ENCODE peak calls at places on chromosome 14, in five cellular contexts. A, V, C, Z and O are unnamed samples.

GRCh38 chr14:31941487-31941886 is 135.6 kb upstream of the ARHGAP5 start:
- DNase-seq in V (peak; percentile 95), Z (no peak), A (no peak), C (no peak), O (no peak)

GRCh38 chr14:53151867-53152626 is 1.1 kb downstream of the DDHD1 start:
- DNase-seq in Z (peak; percentile 77), A (peak; percentile 55), C (no peak), V (peak; percentile 29), O (peak; percentile 61)

GRCh38 chr14:106657460-106657859 is 1131.1 kb downstream of the TMEM121 start:
- DNase-seq in A (no peak), V (no peak), C (no peak), Z (no peak), O (peak; percentile 46)

GRCh38 chr14:100056964-100057817 is 8.0 kb upstream of the EVL start:
- DNase-seq in A (no peak), Z (no peak), V (no peak), C (no peak), O (no peak)

GRCh38 chr14:26702721-26703250 is 105.0 kb upstream of the NOVA1 start:
- DNase-seq in C (no peak), V (no peak), Z (no peak), A (no peak), O (no peak)

GRCh38 chr14:94640721-94641631 is 28.8 kb downstream of the SERPINA3 start:
- DNase-seq in C (no peak), Z (no peak), V (no peak), A (peak; percentile 31), O (no peak)

GRCh38 chr14:59482471-59483331 is 1.5 kb downstream of the L3HYPDH start:
- DNase-seq in Z (no peak), C (no peak), A (no peak), V (peak; percentile 58), O (peak; percentile 20)

GRCh38 chr14:89746135-89746534 is 208.4 kb downstream of the EFCAB11 start:
- DNase-seq in V (no peak), A (no peak), C (no peak), Z (no peak), O (no peak)

GRCh38 chr14:98014851-98015615 is 1217.9 kb downstream of the VRK1 start:
- DNase-seq in C (no peak), Z (no peak), A (no peak), V (no peak), O (no peak)

GRCh38 chr14:81386379-81386778 is 13.7 kb downstream of the STON2 start:
- DNase-seq in V (no peak), Z (no peak), C (no peak), A (no peak), O (no peak)

GRCh38 chr14:97920201-97920600 is 1123.0 kb downstream of the VRK1 start:
- DNase-seq in C (no peak), Z (no peak), A (no peak), V (no peak), O (no peak)

GRCh38 chr14:35068238-35069012 is 22.4 kb downstream of the FAM177A1 start:
- DNase-seq in Z (no peak), A (no peak), V (no peak), C (no peak), O (no peak)

GRCh38 chr14:72513994-72514659 is 379.8 kb downstream of the DPF3 start:
- DNase-seq in V (peak; percentile 7), C (no peak), A (no peak), Z (peak; percentile 50), O (no peak)

GRCh38 chr14:72521045-72521444 is 372.9 kb downstream of the DPF3 start:
- DNase-seq in A (no peak), Z (no peak), V (no peak), C (peak; percentile 37), O (no peak)

GRCh38 chr14:31270196-31270772 is 62.7 kb upstream of the HECTD1 start:
- DNase-seq in C (no peak), Z (peak; percentile 51), V (peak; percentile 77), A (no peak), O (peak; percentile 17)

GRCh38 chr14:59246566-59246965 is 58.1 kb downstream of the DAAM1 start:
- DNase-seq in C (no peak), Z (no peak), V (no peak), A (no peak), O (no peak)

GRCh38 chr14:53962954-53963490 is 6.4 kb upstream of the BMP4 start:
- DNase-seq in C (no peak), V (no peak), Z (no peak), A (no peak), O (no peak)

GRCh38 chr14:42884100-42884499 is 1277.4 kb downstream of the LRFN5 start:
- DNase-seq in A (no peak), Z (no peak), V (no peak), C (no peak), O (no peak)

GRCh38 chr14:75876526-75876925 is 105.3 kb downstream of the TGFB3 start:
- DNase-seq in Z (no peak), C (no peak), V (no peak), A (no peak), O (no peak)

GRCh38 chr14:87994974-87995373 is 2.0 kb upstream of the GALC start:
- DNase-seq in V (peak; percentile 13), C (peak; percentile 83), Z (no peak), A (no peak), O (no peak)

GRCh38 chr14:96693986-96694385 is 103.2 kb upstream of the VRK1 start:
- DNase-seq in C (no peak), Z (no peak), A (no peak), V (peak; percentile 7), O (no peak)

GRCh38 chr14:86774916-86775315 is 1218.1 kb downstream of the GALC start:
- DNase-seq in C (no peak), Z (no peak), A (no peak), V (no peak), O (no peak)

GRCh38 chr14:41380017-41380416 is 226.7 kb upstream of the LRFN5 start:
- DNase-seq in Z (no peak), C (no peak), V (no peak), A (no peak), O (no peak)

GRCh38 chr14:41374092-41374491 is 232.6 kb upstream of the LRFN5 start:
- DNase-seq in V (no peak), Z (no peak), C (no peak), A (no peak), O (no peak)

DNA sequence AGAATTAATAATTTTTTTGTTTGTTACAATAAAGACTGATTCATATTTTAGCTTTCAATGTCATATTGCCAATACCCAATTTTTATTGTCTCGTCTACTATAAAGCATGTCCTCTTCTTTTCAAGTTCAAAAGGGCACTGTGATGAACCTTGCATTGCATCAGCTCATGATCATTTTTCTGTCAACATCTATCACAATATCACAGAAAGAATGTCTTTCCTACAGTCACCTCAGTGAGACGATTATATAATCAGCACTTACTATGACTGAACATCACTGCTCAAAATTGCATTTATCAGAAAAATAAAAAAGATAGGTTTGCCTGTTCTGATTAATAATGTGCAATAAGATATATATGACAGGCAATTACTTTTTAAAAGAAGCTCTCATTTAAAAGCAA is 228.8 kb upstream of the LRFN5 start:
- DNase-seq in C (no peak), A (no peak), V (no peak), Z (no peak), O (no peak)
- TF ChIP-seq EP300 in C (no peak), A (no peak), V (no peak), Z (no peak), O (no peak)

DNA sequence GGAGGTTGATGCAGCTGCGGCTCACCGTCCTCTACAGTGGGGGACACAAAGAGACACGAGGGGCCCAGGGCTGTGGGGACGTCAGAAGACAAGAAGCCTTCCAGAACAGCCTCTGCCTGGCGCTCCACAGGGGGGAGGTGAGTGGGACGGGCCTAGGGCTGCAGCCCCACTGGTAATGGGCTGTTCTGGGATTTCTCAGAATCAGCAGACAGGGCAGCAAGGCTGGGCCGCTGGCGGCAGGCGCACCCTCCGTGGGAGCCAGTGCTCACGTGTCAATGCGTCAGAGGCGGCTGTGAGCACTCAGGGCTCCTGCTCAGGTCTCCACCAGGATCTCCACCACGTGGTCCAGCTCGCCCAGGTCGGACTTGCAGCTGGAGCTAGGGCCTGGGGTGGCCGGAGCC is 10.0 kb downstream of the CDCA4 start:
- DNase-seq in A (no peak), Z (no peak), C (no peak), V (no peak), O (peak; percentile 32)
- TF ChIP-seq EP300 in A (no peak), Z (no peak), C (no peak), V (no peak), O (no peak)

DNA sequence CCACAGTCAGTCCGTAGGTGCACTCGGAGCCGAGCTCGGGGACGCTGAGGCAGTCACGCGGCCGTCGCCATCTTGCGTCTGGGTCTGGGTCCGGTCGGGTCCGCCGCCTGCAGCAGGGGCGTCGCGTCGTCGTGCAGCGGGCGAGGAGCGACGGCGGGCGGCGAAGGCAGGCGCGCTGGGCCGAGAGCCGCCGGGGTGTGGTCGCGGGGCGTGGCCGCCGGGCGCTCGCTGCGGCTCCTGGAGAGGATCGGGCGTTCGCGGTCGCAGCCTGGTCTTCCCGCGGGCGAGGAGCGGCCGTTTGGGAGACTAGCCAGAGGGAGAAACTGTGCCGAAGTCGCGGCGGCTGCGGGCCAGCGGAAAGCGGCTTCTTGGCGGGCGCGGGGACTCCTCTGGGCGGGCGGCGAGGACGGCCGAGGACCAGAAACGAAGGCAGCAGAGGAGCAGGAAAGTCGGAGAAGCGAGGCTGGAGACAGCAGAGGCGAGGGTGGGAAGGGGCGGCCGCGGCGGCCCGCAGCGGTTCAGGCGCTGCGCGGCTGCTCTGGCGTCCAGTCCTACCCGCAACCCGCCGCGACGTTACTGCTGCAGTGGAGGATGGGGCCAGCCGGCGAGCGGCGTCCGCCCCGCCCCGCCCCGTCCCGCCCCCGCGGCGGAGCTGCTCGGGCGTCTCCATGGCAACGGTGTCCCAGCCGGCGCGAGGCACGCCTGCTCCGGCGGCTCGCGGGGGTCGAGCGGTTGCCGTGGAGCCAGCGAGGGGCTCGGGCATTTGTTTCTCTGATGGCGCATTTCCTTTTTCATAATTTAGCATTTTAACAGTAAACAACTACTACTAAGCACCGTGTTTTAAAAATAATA is at the start of gene PNMA1:
- DNase-seq in A (peak; percentile 88), V (peak; percentile 69), C (no peak), Z (peak; percentile 88), O (peak; percentile 91)
- TF ChIP-seq EP300 in A (no peak), V (no peak), C (no peak), Z (no peak), O (no peak)

GRCh38 chr14:50319293-50319692 is 7.2 kb downstream of the DMAC2L start:
- DNase-seq in Z (no peak), C (no peak), A (no peak), V (no peak), O (no peak)

GRCh38 chr14:50320279-50320678 is 8.2 kb downstream of the DMAC2L start:
- DNase-seq in A (no peak), Z (no peak), C (peak; percentile 39), V (no peak), O (no peak)

GRCh38 chr14:50318031-50318626 is 6.0 kb downstream of the DMAC2L start:
- DNase-seq in C (no peak), V (peak; percentile 27), A (no peak), Z (no peak), O (no peak)

GRCh38 chr14:50319721-50320120 is 7.6 kb downstream of the DMAC2L start:
- DNase-seq in A (no peak), Z (no peak), C (no peak), V (no peak), O (no peak)

DNA sequence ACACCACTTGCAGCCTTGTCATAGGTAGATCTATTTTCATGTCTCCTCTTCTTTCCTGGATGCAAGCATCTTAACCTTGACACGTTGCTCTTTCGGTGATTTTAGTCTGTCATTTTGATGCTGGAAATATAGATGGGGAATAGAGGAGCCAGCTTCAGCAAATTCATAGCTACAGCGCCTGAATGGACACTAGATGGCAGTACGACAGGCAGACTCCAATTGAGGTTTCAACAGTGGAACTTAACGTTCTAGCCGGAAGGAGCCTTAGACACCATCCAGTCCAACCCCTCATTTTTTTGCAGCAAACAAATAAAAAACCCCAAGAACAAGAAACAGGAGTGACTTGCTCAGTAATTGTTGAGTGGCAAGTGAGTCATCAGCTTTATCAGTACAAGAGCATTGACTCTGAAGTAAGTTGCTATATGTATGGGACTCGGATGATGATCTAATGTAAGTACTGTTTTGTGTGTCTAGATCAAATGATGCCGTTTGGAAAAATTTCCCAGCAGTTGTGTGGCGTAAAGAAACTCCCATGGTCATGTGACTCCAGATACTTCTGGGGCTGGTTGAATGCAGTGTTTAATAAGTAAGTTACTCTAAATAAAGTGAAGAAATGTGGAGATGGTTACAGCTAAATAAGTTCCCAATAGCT is 9.0 kb downstream of the DMAC2L start:
- DNase-seq in A (peak; percentile 63), C (peak; percentile 82), Z (no peak), V (peak; percentile 68), O (peak; percentile 75)
- TF ChIP-seq EP300 in A (no peak), C (no peak), Z (no peak), V (no peak), O (no peak)